ENCODE peak calls at places on chromosome 16, in ten cellular contexts. I is upper lobe of right lung, W is uterus, N is ovary, M is stomach, C is body of pancreas, R is kidney, L is prostate gland, B is DND-41, X is neural progenitor cell. U is an unnamed sample. For H3K4me1, the result is how much of the 10 kb centered on the place peaks cover.

GRCh38 chr16:67277999-67278772 is 1.1 kb upstream of the PLEKHG4 start:
- DNase-seq in X (no peak), B (no peak), N (peak), R (peak), M (no peak), L (no peak), W (no peak), I (no peak), C (peak), U (peak)

GRCh38 chr16:81136331-81137011 is 40.3 kb upstream of the GCSH start:
- DNase-seq in L (no peak), N (no peak), X (no peak), R (no peak), B (no peak), C (no peak), W (no peak), I (no peak), M (no peak), U (no peak)

GRCh38 chr16:8798174-8798527 is 512 bp downstream of the PMM2 start:
- DNase-seq in X (no peak), L (no peak), M (no peak), I (no peak), B (no peak), R (no peak), C (peak), W (no peak), N (no peak), U (no peak)

GRCh38 chr16:10088380-10088793 is 93.8 kb downstream of the GRIN2A start:
- DNase-seq in C (peak), W (peak), L (no peak), B (no peak), I (no peak), X (no peak), M (no peak), N (no peak), R (peak), U (peak)

GRCh38 chr16:57999366-57999970 is 1.0 kb downstream of the ZNF319 start:
- DNase-seq in L (no peak), N (no peak), R (peak), C (no peak), I (no peak), B (peak), X (peak), W (no peak), M (no peak), U (no peak)

GRCh38 chr16:30527635-30528178 is 1.3 kb upstream of the ZNF768 start:
- DNase-seq in L (peak), I (no peak), W (no peak), X (no peak), B (no peak), R (peak), C (peak), N (no peak), M (peak), U (no peak)

GRCh38 chr16:11023640-11024039 is 79.3 kb downstream of the CLEC16A start:
- DNase-seq in R (no peak), X (no peak), N (no peak), B (no peak), L (no peak), M (no peak), C (no peak), W (no peak), I (no peak), U (no peak)

GRCh38 chr16:57472665-57473060 is 10.2 kb downstream of the POLR2C start:
- DNase-seq in W (no peak), B (no peak), M (no peak), N (no peak), X (no peak), I (no peak), C (no peak), R (no peak), L (no peak), U (no peak)

GRCh38 chr16:15721018-15721417 is 71.0 kb downstream of the NDE1 start:
- DNase-seq in L (no peak), C (no peak), R (no peak), W (no peak), I (no peak), X (no peak), M (no peak), B (no peak), N (no peak), U (no peak)

GRCh38 chr16:72987480-72987901 is 60.4 kb downstream of the ZFHX3 start:
- DNase-seq in I (no peak), B (no peak), R (no peak), L (peak), W (no peak), C (no peak), N (no peak), M (no peak), X (no peak), U (no peak)

GRCh38 chr16:56657555-56658430 is at the start of gene MT1F:
- DNase-seq in M (peak), N (peak), B (no peak), W (peak), L (peak), C (peak), R (peak), I (peak), X (peak), U (peak)

GRCh38 chr16:47713225-47713595 is 252.1 kb downstream of the PHKB start:
- DNase-seq in L (no peak), I (no peak), R (no peak), B (no peak), M (no peak), N (no peak), C (no peak), X (no peak), W (no peak), U (no peak)

GRCh38 chr16:87076950-87077749 is 240.0 kb downstream of the C16orf95 start:
- DNase-seq in W (no peak), L (no peak), R (no peak), C (peak), X (peak), I (peak), N (no peak), B (peak), M (peak), U (no peak)

GRCh38 chr16:86229866-86230656 is 280.3 kb upstream of the FOXF1 start:
- DNase-seq in C (no peak), N (peak), M (no peak), W (no peak), B (no peak), L (no peak), X (no peak), R (peak), I (no peak), U (no peak)

GRCh38 chr16:79066621-79067020 is 533.9 kb downstream of the MAF start:
- DNase-seq in I (no peak), B (no peak), N (no peak), X (peak), L (no peak), M (peak), R (no peak), W (no peak), C (peak), U (no peak)

GRCh38 chr16:66273644-66274334 is 92.7 kb upstream of the CDH5 start:
- DNase-seq in M (no peak), R (no peak), I (no peak), L (no peak), C (no peak), X (no peak), B (no peak), N (peak), W (no peak), U (no peak)

GRCh38 chr16:53878216-53878615 is 174.3 kb downstream of the FTO start:
- DNase-seq in W (no peak), L (no peak), N (no peak), I (no peak), M (no peak), R (no peak), B (no peak), C (no peak), X (no peak), U (no peak)

GRCh38 chr16:73993878-73994277 is 302.7 kb upstream of the PSMD7 start:
- DNase-seq in B (no peak), X (no peak), L (no peak), C (no peak), W (no peak), I (no peak), M (no peak), N (no peak), R (no peak), U (no peak)

GRCh38 chr16:75087040-75087979 is 29.3 kb downstream of the LDHD start:
- DNase-seq in B (peak), C (no peak), M (no peak), I (no peak), R (peak), L (no peak), W (peak), N (peak), X (no peak), U (peak)

GRCh38 chr16:58290861-58291260 is 4.0 kb downstream of the PRSS54 start:
- DNase-seq in R (no peak), I (no peak), B (no peak), X (no peak), N (no peak), L (no peak), W (no peak), C (no peak), M (no peak), U (no peak)

GRCh38 chr16:83744521-83744981 is 63.2 kb upstream of the HSBP1 start:
- DNase-seq in R (peak), N (no peak), C (peak), X (no peak), B (no peak), I (peak), L (no peak), M (no peak), W (no peak), U (peak)

DNA sequence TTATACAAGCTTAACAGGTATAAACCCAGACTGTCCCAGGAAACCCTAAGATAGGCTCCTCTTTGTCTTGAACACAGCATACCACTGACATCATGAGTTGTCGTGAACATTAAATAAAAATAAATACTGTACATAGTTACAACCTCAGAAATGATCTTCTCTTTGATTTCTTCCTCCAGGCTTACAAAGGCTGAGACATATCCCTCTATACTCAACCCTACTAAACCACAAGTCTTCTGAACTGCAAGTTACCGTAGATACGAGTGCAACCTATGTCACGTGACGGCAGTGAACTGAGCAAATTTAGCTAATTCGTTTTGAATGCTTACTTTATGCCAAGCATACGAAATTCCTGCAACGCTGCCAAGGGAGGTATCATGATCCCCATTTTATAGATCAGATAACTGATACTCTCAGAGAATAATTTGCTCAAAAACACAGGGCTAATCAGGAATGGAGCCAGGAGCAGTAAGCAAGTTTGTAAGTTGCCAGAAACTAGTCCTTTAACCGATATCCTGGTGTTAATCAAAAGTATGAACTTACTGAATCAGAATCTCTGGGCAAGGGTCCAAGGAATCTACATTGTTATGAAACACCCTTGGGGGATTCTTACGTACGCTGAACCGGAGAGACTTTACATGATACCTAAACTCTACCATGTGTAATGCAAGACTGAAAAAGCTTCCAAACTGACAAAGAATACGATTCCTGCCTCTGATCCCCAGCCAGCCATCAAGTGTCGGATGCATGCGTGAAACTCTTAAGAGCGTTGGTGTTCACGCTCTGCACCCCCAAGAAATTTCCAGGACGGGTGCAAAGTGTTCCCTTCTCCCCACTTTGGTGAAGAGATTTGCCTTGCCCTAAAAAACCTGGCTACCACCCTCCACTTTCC is 106.2 kb downstream of the XYLT1 start:
- DNase-seq in C (no peak), L (peak), N (no peak), X (no peak), W (peak), B (peak), R (no peak), M (no peak), I (no peak), U (no peak)
- H3K4me1 ChIP-seq in C (under half), L (under half), N (under half), X (under half), W (under half), B (under half), R (under half), M (under half), I (half or more), U (under half)

GRCh38 chr16:70523621-70524405 is at the start of gene SF3B3:
- DNase-seq in X (peak), L (peak), W (peak), N (peak), C (peak), I (peak), R (peak), M (peak), B (peak), U (peak)

GRCh38 chr16:70527315-70527996 is 3.8 kb downstream of the SF3B3 start:
- DNase-seq in M (no peak), L (no peak), I (no peak), C (no peak), B (no peak), N (no peak), X (no peak), W (no peak), R (no peak), U (no peak)

GRCh38 chr16:70529051-70529777 is 5.6 kb downstream of the SF3B3 start:
- DNase-seq in C (no peak), R (no peak), L (no peak), I (no peak), X (no peak), M (no peak), N (no peak), W (no peak), B (no peak), U (no peak)

GRCh38 chr16:70523013-70523620 is at the start of gene COG4:
- DNase-seq in X (peak), W (peak), C (peak), N (peak), I (peak), M (peak), B (peak), R (peak), L (peak), U (peak)

GRCh38 chr16:70526403-70526802 is 2.8 kb downstream of the SF3B3 start:
- DNase-seq in R (no peak), I (no peak), L (no peak), M (no peak), C (no peak), X (no peak), N (no peak), B (no peak), W (no peak), U (no peak)
- H3K27ac ChIP-seq in R (no peak), I (no peak), L (no peak), M (no peak), C (no peak), X (no peak), N (no peak), B (peak), W (no peak), U (no peak)

DNA sequence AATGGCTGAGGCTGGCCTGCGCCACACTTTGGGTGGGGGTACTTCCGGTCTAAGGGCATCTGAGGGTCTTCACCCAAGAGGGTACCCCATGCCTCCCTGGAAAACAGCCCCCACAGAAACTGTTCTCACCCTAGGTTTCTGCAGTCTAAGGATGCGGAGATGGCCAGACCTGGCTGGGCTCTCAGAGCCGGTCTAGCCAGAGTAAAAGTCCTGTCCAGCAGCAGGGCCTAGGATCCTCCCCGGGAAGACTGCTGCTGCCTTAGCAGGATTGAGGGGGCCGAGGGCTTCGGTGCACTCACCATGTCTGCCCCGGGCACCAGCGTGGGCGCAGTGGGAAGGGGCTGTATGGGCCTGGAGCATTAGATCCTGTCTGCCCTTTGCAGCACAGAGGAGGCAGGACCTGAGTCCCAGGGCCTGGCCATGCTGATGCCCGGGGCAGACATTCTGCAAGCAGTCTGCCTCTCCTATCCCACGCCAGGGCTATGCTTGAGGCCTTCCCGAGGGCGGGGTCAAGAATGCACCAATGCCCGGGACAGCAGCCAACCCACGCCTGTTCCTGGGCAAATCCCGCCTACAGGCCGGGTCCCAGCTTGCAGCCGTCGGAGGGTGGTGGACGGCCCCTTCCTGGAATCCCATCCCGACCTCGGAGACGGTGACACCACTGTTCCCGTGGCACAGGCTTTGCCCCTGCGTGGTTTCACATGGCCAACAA is 54.7 kb downstream of the CBFA2T3 start:
- DNase-seq in R (peak), I (peak), W (peak), C (peak), B (no peak), X (peak), L (peak), N (peak), M (peak), U (peak)
- H3K4me3 ChIP-seq in R (no peak), I (peak), W (no peak), C (no peak), B (no peak), X (no peak), L (no peak), N (no peak), M (no peak), U (no peak)

GRCh38 chr16:17362946-17363345 is 107.8 kb downstream of the XYLT1 start:
- DNase-seq in W (no peak), N (no peak), B (no peak), R (no peak), X (no peak), I (no peak), L (no peak), C (no peak), M (no peak), U (no peak)

GRCh38 chr16:17367034-17367433 is 103.7 kb downstream of the XYLT1 start:
- DNase-seq in M (no peak), R (no peak), X (no peak), C (no peak), L (no peak), N (no peak), B (no peak), I (no peak), W (no peak), U (no peak)

GRCh38 chr16:17366299-17366961 is 104.3 kb downstream of the XYLT1 start:
- DNase-seq in W (no peak), C (no peak), X (no peak), B (no peak), L (no peak), R (no peak), N (no peak), M (no peak), I (no peak), U (no peak)

GRCh38 chr16:17365591-17366298 is 105.0 kb downstream of the XYLT1 start:
- DNase-seq in C (no peak), X (no peak), N (no peak), L (no peak), B (no peak), R (no peak), W (no peak), M (no peak), I (no peak), U (no peak)

DNA sequence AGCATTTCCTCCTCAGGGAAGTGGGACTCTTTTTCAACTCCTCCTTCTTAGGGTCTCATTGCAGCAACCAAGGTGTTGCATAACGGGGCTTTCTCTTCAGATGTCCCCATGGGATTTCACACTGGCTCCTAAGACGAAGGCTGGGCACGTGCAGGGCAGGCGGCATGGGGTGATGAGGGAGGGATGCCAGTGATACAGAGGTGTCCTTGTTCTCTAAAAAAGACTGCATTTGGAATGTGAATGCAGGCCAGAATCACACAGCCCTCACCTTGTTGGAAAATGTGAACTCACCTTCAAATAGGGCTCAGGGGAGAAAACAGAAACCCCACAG is 105.6 kb downstream of the XYLT1 start:
- DNase-seq in M (no peak), N (no peak), L (no peak), R (no peak), W (no peak), X (no peak), B (no peak), C (no peak), I (no peak), U (no peak)
- H3K4me1 ChIP-seq in M (under half), N (under half), L (under half), R (under half), W (under half), X (under half), B (under half), C (under half), I (half or more), U (under half)